ENCODE peak calls at places on chromosomes 6 and 20, in four cellular contexts. N is Calu3; P is PC-9; E is CD4-positive, alpha-beta T cell. J is an unnamed sample.

GRCh38 chr20:1423625-1424106 is 30.8 kb upstream of the FKBP1A start:
- DNase-seq in N (peak), P (peak), E (peak), J (no peak)

GRCh38 chr20:2610941-2611720 is 41.3 kb upstream of the NOP56 start:
- DNase-seq in N (no peak), P (no peak), E (no peak), J (no peak)

GRCh38 chr6:113120214-113120576 is 737.0 kb upstream of the MARCKS start:
- DNase-seq in N (peak), P (peak), E (no peak), J (no peak)

GRCh38 chr6:5851261-5851757 is 155.4 kb downstream of the NRN1 start:
- DNase-seq in N (peak), P (no peak), E (peak), J (peak)

GRCh38 chr6:89350281-89351037 is 2.1 kb downstream of the UBE2J1 start:
- DNase-seq in N (no peak), P (no peak), E (no peak), J (no peak)

GRCh38 chr6:79544939-79545450 is 7.8 kb upstream of the LCA5 start:
- DNase-seq in N (peak), P (peak), E (no peak), J (no peak)

GRCh38 chr20:45444050-45444449 is 25.5 kb upstream of the WFDC2 start:
- DNase-seq in N (no peak), P (no peak), E (peak), J (no peak)

GRCh38 chr20:3173582-3174441 is 463 bp upstream of the LZTS3 start:
- DNase-seq in N (peak), P (peak), E (peak), J (peak)

GRCh38 chr6:107061125-107062020 is 33.4 kb downstream of the MTRES1 start:
- DNase-seq in N (no peak), P (no peak), E (no peak), J (no peak)

GRCh38 chr6:5132741-5133140 is 47.6 kb downstream of the PPP1R3G start:
- DNase-seq in N (no peak), P (no peak), E (no peak), J (no peak)

GRCh38 chr6:150666071-150666470 is 66.4 kb downstream of the PLEKHG1 start:
- DNase-seq in N (no peak), P (no peak), E (no peak), J (no peak)

GRCh38 chr6:157396026-157396425 is 15.0 kb downstream of the ZDHHC14 start:
- DNase-seq in N (no peak), P (no peak), E (no peak), J (no peak)

GRCh38 chr20:7742479-7742878 is 197.8 kb downstream of the HAO1 start:
- DNase-seq in N (peak), P (no peak), E (no peak), J (no peak)

GRCh38 chr6:5004373-5005037 is 668 bp upstream of the RPP40 start:
- DNase-seq in N (no peak), P (no peak), E (no peak), J (no peak)

DNA sequence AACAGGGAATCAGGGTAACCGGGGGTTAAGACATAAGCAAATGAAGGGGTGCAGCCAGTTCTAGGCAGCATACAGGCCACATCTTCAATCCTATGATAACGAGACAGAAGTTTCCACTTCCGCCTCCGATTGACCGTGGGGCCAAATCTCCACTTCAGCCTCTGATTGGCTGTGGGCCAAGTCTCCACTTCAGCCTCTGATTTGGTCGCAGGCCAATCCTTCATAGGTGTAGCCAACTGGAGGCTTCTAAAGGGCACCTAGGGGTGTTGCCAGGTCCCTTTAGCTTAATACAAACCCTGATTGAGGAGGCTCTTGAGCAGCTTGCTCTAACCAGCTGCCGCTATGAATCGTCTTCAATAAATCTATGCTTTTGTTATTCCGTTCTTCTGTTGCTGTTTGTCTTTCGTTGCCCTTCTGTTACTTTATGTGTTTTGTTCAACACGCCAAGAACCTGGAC is 2.1 kb upstream of the ERGIC3 start:
- DNase-seq in N (peak), P (no peak), E (peak), J (peak)
- TF ChIP-seq CTCF in N (no peak), P (no peak), E (no peak), J (no peak)

DNA sequence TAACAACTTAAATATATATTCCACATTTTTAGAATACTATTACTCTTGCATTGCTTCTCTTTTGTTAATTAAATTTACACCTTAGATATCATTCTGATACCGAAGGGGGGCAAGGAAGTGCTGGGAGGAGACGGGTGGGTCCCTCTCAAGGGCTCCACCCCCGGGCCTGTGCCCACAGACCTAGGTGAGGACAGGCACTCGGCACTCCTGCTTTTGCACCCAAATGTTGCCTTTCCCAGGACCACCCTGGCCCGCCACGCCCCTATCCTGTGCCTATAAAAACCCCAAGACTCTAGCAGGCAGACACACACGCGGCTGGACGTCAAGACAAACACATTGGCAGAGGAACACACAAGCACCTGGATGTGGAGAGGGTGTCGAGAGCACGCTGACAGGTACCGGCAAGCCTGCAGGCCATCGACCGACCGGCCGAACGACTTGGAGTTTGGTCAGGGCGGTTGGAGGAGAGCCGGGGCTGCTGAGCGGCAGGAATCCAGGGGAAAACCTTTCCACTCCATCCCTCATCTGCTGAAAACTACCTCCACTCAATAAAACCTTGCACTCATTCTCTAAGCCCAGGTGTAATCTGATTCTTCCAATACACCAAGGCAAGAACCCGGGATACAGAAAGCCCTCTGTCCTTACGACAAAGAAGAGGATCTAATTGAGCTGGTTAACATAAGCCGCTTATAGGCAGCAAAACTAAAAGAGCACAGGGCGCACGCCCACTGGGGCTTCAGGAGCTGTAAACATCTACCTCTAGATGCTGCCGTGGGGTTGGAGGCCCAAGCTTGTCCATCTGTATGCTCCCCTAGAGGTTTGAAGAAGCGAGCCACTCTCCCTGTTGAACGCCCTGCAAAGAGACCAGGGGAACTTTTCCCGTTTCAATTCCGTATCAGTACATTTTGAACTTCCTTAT is 197.4 kb upstream of the PRSS16 start:
- DNase-seq in N (no peak), P (no peak), E (no peak), J (no peak)
- TF ChIP-seq CTCF in N (no peak), P (no peak), E (no peak), J (no peak)

GRCh38 chr6:99943846-99944245 is 50.2 kb downstream of the MCHR2 start:
- DNase-seq in N (no peak), P (no peak), E (no peak), J (no peak)

GRCh38 chr6:99945995-99946394 is 48.0 kb downstream of the MCHR2 start:
- DNase-seq in N (no peak), P (no peak), E (no peak), J (no peak)

GRCh38 chr6:99940582-99940981 is 53.4 kb downstream of the MCHR2 start:
- DNase-seq in N (no peak), P (no peak), E (no peak), J (no peak)
- TF ChIP-seq CTCF in N (no peak), P (no peak), E (no peak), J (no peak)

DNA sequence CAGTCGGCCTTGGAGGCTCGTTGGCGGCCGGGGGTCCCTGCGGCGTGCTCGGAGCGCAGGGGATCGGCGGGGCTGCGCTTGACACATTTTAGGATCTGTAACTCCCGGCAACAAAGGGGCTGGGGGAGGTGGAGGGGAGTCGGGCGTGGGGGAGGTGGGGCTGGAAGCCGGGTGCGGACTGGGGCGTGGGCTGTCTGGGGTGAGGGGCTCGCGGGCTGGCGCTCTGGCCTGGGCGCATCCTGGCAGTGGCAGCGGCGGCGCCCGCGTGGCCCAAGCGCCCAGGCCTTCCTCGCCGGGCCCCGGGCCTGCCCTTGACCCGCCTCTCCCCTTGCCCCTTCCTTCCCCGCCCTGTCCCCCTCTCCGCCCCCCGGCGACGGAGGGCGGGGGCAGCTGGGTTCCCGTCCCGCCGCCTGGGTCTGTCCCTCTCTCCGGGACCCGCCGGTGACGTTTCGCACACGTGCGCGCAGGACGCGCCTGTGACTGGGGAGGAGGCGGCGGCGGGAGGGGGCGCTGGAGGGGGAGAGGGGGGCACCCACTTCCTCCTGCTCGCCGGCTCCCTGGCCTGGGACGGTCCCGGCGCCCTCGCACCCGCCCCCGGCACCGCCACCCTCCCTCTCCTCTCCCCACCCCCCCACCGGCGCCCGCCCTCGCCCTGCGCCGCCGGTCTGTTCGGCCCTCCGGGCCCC is 1.5 kb downstream of the E2F3 start:
- DNase-seq in N (peak), P (peak), E (peak), J (peak)
- TF ChIP-seq CTCF in N (no peak), P (no peak), E (no peak), J (no peak)

GRCh38 chr20:63808964-63809674 is 21.9 kb downstream of the ZBTB46 start:
- DNase-seq in N (no peak), P (no peak), E (no peak), J (no peak)
- TF ChIP-seq CTCF in N (no peak), P (no peak), E (no peak), J (no peak)

DNA sequence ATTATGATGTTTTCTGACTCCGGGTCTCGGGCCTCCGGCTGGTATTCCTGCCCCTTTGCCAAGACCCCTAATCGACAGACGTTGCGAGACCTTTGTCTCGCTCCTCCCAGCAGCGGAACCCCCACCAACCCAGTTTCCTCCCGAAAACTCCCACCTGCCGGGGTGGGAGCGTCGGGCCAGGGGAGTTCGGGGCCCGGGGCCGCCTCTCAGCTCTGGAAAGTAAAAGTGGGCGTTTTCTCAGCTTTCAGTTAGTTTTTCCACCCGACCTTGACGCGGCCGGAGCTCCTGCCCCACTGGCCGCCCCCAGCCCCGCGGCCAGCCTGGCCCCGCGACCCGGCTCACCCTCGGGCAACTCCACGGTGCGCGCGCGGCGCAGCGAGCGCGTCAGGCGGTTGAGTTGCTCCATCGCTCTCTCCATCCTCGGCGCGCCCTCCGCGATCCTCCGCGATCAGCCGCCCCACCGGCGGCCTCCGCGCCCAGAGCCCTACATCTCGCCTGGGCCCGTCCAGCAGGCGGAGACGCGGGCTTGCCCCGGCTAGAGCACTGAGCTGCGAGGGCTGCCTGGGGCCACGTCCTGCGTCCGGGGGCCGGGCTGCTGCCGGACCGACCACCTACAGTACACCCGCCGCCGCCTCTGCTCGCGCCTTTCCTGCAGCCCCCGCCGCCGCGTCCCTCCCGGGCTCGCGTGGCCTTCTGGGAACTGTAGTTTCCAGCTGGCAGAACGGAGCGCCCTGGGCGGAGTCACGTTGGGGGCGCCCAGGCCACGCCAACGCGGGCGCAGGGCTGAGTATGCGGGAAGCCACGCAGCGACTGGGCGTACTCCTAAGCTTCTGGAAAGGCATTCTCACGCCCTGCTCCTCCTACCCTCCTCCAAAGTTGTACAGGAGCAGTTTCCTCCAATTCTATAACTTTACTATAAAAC is at the start of gene HACE1:
- DNase-seq in N (peak), P (peak), E (peak), J (peak)
- TF ChIP-seq CTCF in N (no peak), P (no peak), E (peak), J (no peak)

GRCh38 chr20:50339196-50339901 is 148.7 kb downstream of the CEBPB start:
- DNase-seq in N (no peak), P (no peak), E (no peak), J (no peak)

GRCh38 chr20:50341050-50341449 is 150.4 kb downstream of the CEBPB start:
- DNase-seq in N (no peak), P (no peak), E (no peak), J (no peak)

GRCh38 chr20:50341880-50342637 is 151.4 kb downstream of the CEBPB start:
- DNase-seq in N (no peak), P (no peak), E (no peak), J (no peak)

GRCh38 chr20:50338479-50339195 is 148.0 kb downstream of the CEBPB start:
- DNase-seq in N (no peak), P (no peak), E (no peak), J (peak)

GRCh38 chr20:50340586-50340985 is 150.0 kb downstream of the CEBPB start:
- DNase-seq in N (no peak), P (no peak), E (no peak), J (no peak)
- TF ChIP-seq CTCF in N (no peak), P (no peak), E (no peak), J (no peak)

GRCh38 chr6:109874621-109875020 is 103.5 kb upstream of the GPR6 start:
- DNase-seq in N (no peak), P (no peak), E (no peak), J (no peak)

GRCh38 chr6:109879521-109879920 is 98.6 kb upstream of the GPR6 start:
- DNase-seq in N (no peak), P (peak), E (no peak), J (no peak)

GRCh38 chr6:109878291-109878690 is 99.8 kb upstream of the GPR6 start:
- DNase-seq in N (no peak), P (peak), E (no peak), J (no peak)

GRCh38 chr6:109875973-109876372 is 102.1 kb upstream of the GPR6 start:
- DNase-seq in N (no peak), P (no peak), E (no peak), J (no peak)

GRCh38 chr6:109877028-109877726 is 100.9 kb upstream of the GPR6 start:
- DNase-seq in N (no peak), P (no peak), E (no peak), J (no peak)
- TF ChIP-seq CTCF in N (no peak), P (no peak), E (no peak), J (no peak)

GRCh38 chr6:130296854-130297253 is 69.0 kb upstream of the TMEM200A start:
- DNase-seq in N (no peak), P (no peak), E (no peak), J (no peak)
- TF ChIP-seq CTCF in N (no peak), P (peak), E (no peak), J (no peak)